ENCODE peak calls at places on chromosomes 12 and 14, in eight cellular contexts. Z is iPS DF 19.7; O is uterus; L is fibroblast of lung; T is GM13977; C is left cardiac atrium; P is neural crest cell; K is effector memory CD4-positive, alpha-beta T cell. A is an unnamed sample.

GRCh38 chr14:91884664-91885063 is 17.3 kb upstream of the TC2N start:
- DNase-seq in Z (no peak), O (no peak), L (no peak), T (no peak), C (no peak), P (no peak), K (no peak), A (no peak)

GRCh38 chr12:108646597-108647190 is 13.0 kb upstream of the SELPLG start:
- DNase-seq in Z (no peak), O (no peak), L (peak; percentile 50), T (no peak), C (no peak), P (no peak), K (no peak), A (no peak)

GRCh38 chr14:104800600-104801283 is at the start of gene ZBTB42:
- DNase-seq in Z (no peak), O (peak; percentile 60), L (peak; percentile 39), T (peak; percentile 82), C (peak; percentile 78), P (no peak), K (peak; percentile 60), A (no peak)

GRCh38 chr12:26416550-26416949 is 221.2 kb downstream of the SSPN start:
- DNase-seq in Z (no peak), O (no peak), L (no peak), T (no peak), C (no peak), P (no peak), K (no peak), A (no peak)

GRCh38 chr12:81167694-81168093 is 89.8 kb downstream of the ACSS3 start:
- DNase-seq in Z (peak; percentile 25), O (no peak), L (no peak), T (no peak), C (no peak), P (no peak), K (no peak), A (no peak)

GRCh38 chr14:77593501-77593911 is 22.9 kb downstream of the SPTLC2 start:
- DNase-seq in Z (no peak), O (no peak), L (no peak), T (peak; percentile 29), C (no peak), P (no peak), K (no peak), A (no peak)

GRCh38 chr12:91818236-91819131 is 327.2 kb downstream of the BTG1 start:
- DNase-seq in Z (no peak), O (no peak), L (no peak), T (no peak), C (no peak), P (no peak), K (no peak), A (no peak)

GRCh38 chr12:88153959-88154358 is 11.9 kb downstream of the TMTC3 start:
- DNase-seq in Z (no peak), O (no peak), L (peak; percentile 82), T (no peak), C (no peak), P (no peak), K (no peak), A (no peak)

GRCh38 chr12:12975322-12976077 is 23.5 kb upstream of the GPRC5D start:
- DNase-seq in Z (no peak), O (peak; percentile 27), L (peak; percentile 51), T (peak; percentile 26), C (no peak), P (no peak), K (no peak), A (no peak)

GRCh38 chr14:73463411-73463810 is 5.1 kb upstream of the NUMB start:
- DNase-seq in Z (no peak), O (peak; percentile 32), L (peak; percentile 96), T (no peak), C (peak; percentile 59), P (no peak), K (no peak), A (peak; percentile 45)

GRCh38 chr12:53231859-53232640 is at the start of gene RARG:
- DNase-seq in Z (no peak), O (peak; percentile 70), L (peak; percentile 43), T (peak; percentile 68), C (peak; percentile 57), P (no peak), K (peak; percentile 68), A (no peak)

GRCh38 chr12:26017484-26018211 is 59.2 kb downstream of the RASSF8 start:
- DNase-seq in Z (peak; percentile 56), O (no peak), L (peak; percentile 53), T (peak; percentile 38), C (no peak), P (peak; percentile 50), K (no peak), A (no peak)

GRCh38 chr14:96016761-96017160 is 22.4 kb upstream of the C14orf132 start:
- DNase-seq in Z (no peak), O (no peak), L (no peak), T (no peak), C (no peak), P (no peak), K (no peak), A (no peak)

GRCh38 chr14:29222671-29223268 is 456.2 kb downstream of the FOXG1 start:
- DNase-seq in Z (no peak), O (no peak), L (peak; percentile 83), T (no peak), C (no peak), P (no peak), K (no peak), A (no peak)

GRCh38 chr14:54786191-54786755 is 116.4 kb downstream of the GCH1 start:
- DNase-seq in Z (no peak), O (no peak), L (no peak), T (no peak), C (no peak), P (no peak), K (no peak), A (no peak)

GRCh38 chr12:45745861-45746277 is 16.4 kb downstream of the ARID2 start:
- DNase-seq in Z (no peak), O (no peak), L (peak; percentile 56), T (no peak), C (no peak), P (no peak), K (no peak), A (no peak)

GRCh38 chr12:104495786-104496185 is 39.0 kb downstream of the CHST11 start:
- DNase-seq in Z (no peak), O (no peak), L (no peak), T (no peak), C (no peak), P (no peak), K (no peak), A (no peak)

GRCh38 chr12:12432373-12432772 is 75.5 kb downstream of the BORCS5 start:
- DNase-seq in Z (no peak), O (no peak), L (peak; percentile 99), T (no peak), C (no peak), P (no peak), K (no peak), A (no peak)

GRCh38 chr12:24798335-24798734 is 150.6 kb downstream of the BCAT1 start:
- DNase-seq in Z (no peak), O (no peak), L (no peak), T (no peak), C (no peak), P (no peak), K (no peak), A (no peak)

GRCh38 chr12:51076235-51076930 is 7.0 kb downstream of the CSRNP2 start:
- DNase-seq in Z (no peak), O (no peak), L (no peak), T (no peak), C (no peak), P (no peak), K (no peak), A (no peak)

GRCh38 chr12:56862264-56862663 is 71.9 kb downstream of the SDR9C7 start:
- DNase-seq in Z (no peak), O (no peak), L (no peak), T (no peak), C (no peak), P (no peak), K (no peak), A (no peak)

GRCh38 chr14:32824195-32824594 is 114.5 kb upstream of the NPAS3 start:
- DNase-seq in Z (no peak), O (no peak), L (no peak), T (no peak), C (no peak), P (no peak), K (no peak), A (no peak)

GRCh38 chr14:76201162-76201561 is 49.4 kb downstream of the GPATCH2L start:
- DNase-seq in Z (no peak), O (no peak), L (peak; percentile 86), T (no peak), C (no peak), P (no peak), K (no peak), A (no peak)

GRCh38 chr12:6230321-6231110 is 30.3 kb downstream of the CD9 start:
- DNase-seq in Z (no peak), O (peak; percentile 64), L (peak; percentile 45), T (peak; percentile 64), C (peak; percentile 65), P (peak; percentile 43), K (peak; percentile 69), A (peak; percentile 78)

GRCh38 chr12:70268972-70269371 is 25.7 kb downstream of the CNOT2 start:
- DNase-seq in Z (no peak), O (no peak), L (no peak), T (no peak), C (no peak), P (no peak), K (no peak), A (no peak)

GRCh38 chr14:53278602-53279506 is 125.7 kb upstream of the DDHD1 start:
- DNase-seq in Z (no peak), O (no peak), L (peak; percentile 31), T (no peak), C (no peak), P (no peak), K (no peak), A (no peak)

GRCh38 chr14:73237219-73237785 is at the start of gene PAPLN:
- DNase-seq in Z (no peak), O (peak; percentile 51), L (peak; percentile 25), T (peak; percentile 70), C (no peak), P (no peak), K (no peak), A (no peak)

GRCh38 chr12:24360057-24360456 is 410.6 kb upstream of the SOX5 start:
- DNase-seq in Z (no peak), O (no peak), L (peak; percentile 56), T (no peak), C (no peak), P (no peak), K (no peak), A (no peak)

GRCh38 chr12:104462931-104463339 is 6.2 kb downstream of the CHST11 start:
- DNase-seq in Z (no peak), O (no peak), L (no peak), T (peak; percentile 54), C (no peak), P (no peak), K (peak; percentile 43), A (no peak)

GRCh38 chr12:20620311-20620710 is 74.8 kb upstream of the SLCO1C1 start:
- DNase-seq in Z (no peak), O (no peak), L (peak; percentile 74), T (no peak), C (no peak), P (no peak), K (no peak), A (no peak)

GRCh38 chr12:100951756-100952155 is 157.2 kb downstream of the ANO4 start:
- DNase-seq in Z (no peak), O (no peak), L (no peak), T (no peak), C (no peak), P (no peak), K (no peak), A (no peak)

GRCh38 chr14:103207404-103208072 is 84.3 kb downstream of the TNFAIP2 start:
- DNase-seq in Z (no peak), O (peak; percentile 56), L (no peak), T (no peak), C (peak; percentile 56), P (no peak), K (no peak), A (no peak)

GRCh38 chr12:1410794-1411193 is 183.6 kb downstream of the FBXL14 start:
- DNase-seq in Z (no peak), O (no peak), L (no peak), T (no peak), C (no peak), P (no peak), K (no peak), A (no peak)

GRCh38 chr14:70045296-70045695 is 143.5 kb downstream of the SLC8A3 start:
- DNase-seq in Z (no peak), O (no peak), L (no peak), T (no peak), C (no peak), P (no peak), K (no peak), A (no peak)

A was measured in NK-92 treated with Interleukin-12 subunit alpha and Interleukin-12 subunit beta, amount 100 ng/mL, for 24 hours.